ENCODE peak calls at places on chromosomes 11 and 22, in five cellular contexts. D is hepatocyte, A is HCT116, V is neural progenitor cell, U is OCI-LY7. J is an unnamed sample.

GRCh38 chr11:13970986-13971385 is 8.5 kb downstream of the SPON1 start:
- DNase-seq in D (peak; percentile 60), A (peak; percentile 24), U (peak; percentile 44), V (peak; percentile 46), J (peak; percentile 59)

GRCh38 chr11:87501388-87501787 is 463.7 kb downstream of the TMEM135 start:
- DNase-seq in V (no peak), D (no peak), A (no peak), U (no peak), J (no peak)

GRCh38 chr11:82718307-82718706 is 15.4 kb downstream of the FAM181B start:
- DNase-seq in D (peak; percentile 78), V (peak; percentile 80), A (peak; percentile 19), U (peak; percentile 41), J (peak; percentile 85)

GRCh38 chr11:94279996-94280395 is 24.4 kb upstream of the IZUMO1R start:
- DNase-seq in A (no peak), D (no peak), U (no peak), V (no peak), J (no peak)

GRCh38 chr11:67002297-67002913 is 20.5 kb upstream of the SYT12 start:
- DNase-seq in A (no peak), D (no peak), V (peak; percentile 76), U (no peak), J (peak; percentile 79)

GRCh38 chr11:35688023-35688422 is 25.4 kb downstream of the TRIM44 start:
- DNase-seq in A (no peak), V (no peak), D (no peak), U (no peak), J (no peak)

GRCh38 chr22:17919276-17920144 is 104.9 kb downstream of the MICAL3 start:
- DNase-seq in V (no peak), U (no peak), D (no peak), A (no peak), J (peak; percentile 48)

GRCh38 chr11:45021692-45022130 is 71.0 kb upstream of the TP53I11 start:
- DNase-seq in U (no peak), V (peak; percentile 63), D (peak; percentile 52), A (no peak), J (peak; percentile 70)

GRCh38 chr11:12552677-12553076 is 121.5 kb upstream of the TEAD1 start:
- DNase-seq in A (no peak), U (no peak), D (peak; percentile 39), V (no peak), J (no peak)

GRCh38 chr11:70048279-70049024 is 29.7 kb upstream of the ANO1 start:
- DNase-seq in U (no peak), V (peak; percentile 69), A (peak; percentile 55), D (peak; percentile 23), J (peak; percentile 72)

GRCh38 chr11:117814766-117815261 is 9.7 kb downstream of the FXYD2 start:
- DNase-seq in U (peak; percentile 62), A (no peak), V (peak; percentile 56), D (peak; percentile 90), J (no peak)

GRCh38 chr11:71248251-71248570 is 4.2 kb downstream of the SHANK2 start:
- DNase-seq in U (no peak), A (no peak), D (no peak), V (no peak), J (no peak)

GRCh38 chr11:23797624-23798419 is 699.0 kb upstream of the LUZP2 start:
- DNase-seq in D (no peak), A (no peak), V (no peak), U (no peak), J (no peak)

GRCh38 chr22:22487869-22488597 is 20.5 kb downstream of the ZNF280B start:
- DNase-seq in D (no peak), A (no peak), U (no peak), V (no peak), J (no peak)

GRCh38 chr22:44186737-44187136 is 6.0 kb downstream of the PARVG start:
- DNase-seq in A (no peak), U (no peak), D (no peak), V (no peak), J (no peak)

GRCh38 chr22:39130152-39130704 is 22.3 kb downstream of the CBX7 start:
- DNase-seq in D (no peak), U (no peak), V (peak; percentile 75), A (no peak), J (no peak)

GRCh38 chr11:114774599-114775365 is 96.5 kb downstream of the NXPE2 start:
- DNase-seq in D (peak; percentile 86), U (peak; percentile 40), V (peak; percentile 88), A (peak; percentile 0), J (peak; percentile 90)

GRCh38 chr11:67510023-67510345 is 2.0 kb upstream of the CDK2AP2 start:
- DNase-seq in V (no peak), A (no peak), U (no peak), D (no peak), J (no peak)

GRCh38 chr11:109435121-109435742 is 13.2 kb downstream of the C11orf87 start:
- DNase-seq in D (no peak), A (no peak), V (no peak), U (no peak), J (no peak)

GRCh38 chr22:25763239-25763777 is 21.3 kb downstream of the MYO18B start:
- DNase-seq in A (no peak), U (no peak), V (no peak), D (no peak), J (no peak)

GRCh38 chr11:33634291-33634834 is 66.3 kb downstream of the C11orf91 start:
- DNase-seq in D (no peak), A (peak; percentile 73), V (no peak), U (no peak), J (no peak)

GRCh38 chr11:36349345-36350136 is 53.5 kb downstream of the PRR5L start:
- DNase-seq in U (no peak), A (no peak), V (peak; percentile 63), D (no peak), J (no peak)

GRCh38 chr11:11211186-11211585 is 141.9 kb downstream of the CSNK2A3 start:
- DNase-seq in V (no peak), D (no peak), U (no peak), A (no peak), J (no peak)

GRCh38 chr11:62931501-62932278 is 10.5 kb upstream of the CHRM1 start:
- DNase-seq in D (no peak), A (no peak), U (no peak), V (no peak), J (no peak)

GRCh38 chr11:12280199-12280837 is 97.1 kb upstream of the PARVA start:
- DNase-seq in V (peak; percentile 14), A (no peak), U (no peak), D (no peak), J (no peak)

GRCh38 chr22:19799322-19800190 is 39.0 kb downstream of the TBX1 start:
- DNase-seq in U (no peak), V (no peak), A (no peak), D (peak; percentile 69), J (peak; percentile 40)
- TF ChIP-seq EZH2phosphoT487 in U (no peak), V (no peak), A (no peak), D (no peak), J (no peak)

GRCh38 chr22:41873391-41873790 is 40.5 kb downstream of the SREBF2 start:
- DNase-seq in D (no peak), A (no peak), V (no peak), U (no peak), J (no peak)
- TF ChIP-seq EZH2phosphoT487 in D (no peak), A (no peak), V (no peak), U (no peak), J (no peak)

GRCh38 chr22:45499746-45500145 is 2.9 kb upstream of the FBLN1 start:
- DNase-seq in U (no peak), V (no peak), D (no peak), A (no peak), J (no peak)
- TF ChIP-seq EZH2phosphoT487 in U (no peak), V (no peak), D (no peak), A (no peak), J (no peak)

GRCh38 chr22:27662359-27663030 is 139.1 kb downstream of the MN1 start:
- DNase-seq in A (no peak), V (no peak), D (peak; percentile 76), U (no peak), J (no peak)
- TF ChIP-seq EZH2phosphoT487 in A (no peak), V (no peak), D (no peak), U (no peak), J (no peak)

GRCh38 chr11:131371791-131372104 is 1.3 kb downstream of the NTM start:
- DNase-seq in D (no peak), U (no peak), A (no peak), V (no peak), J (no peak)

GRCh38 chr11:131372243-131372930 is 2.0 kb downstream of the NTM start:
- DNase-seq in U (no peak), D (no peak), V (no peak), A (no peak), J (no peak)

GRCh38 chr11:131373326-131373725 is 2.9 kb downstream of the NTM start:
- DNase-seq in D (no peak), A (no peak), V (peak; percentile 42), U (no peak), J (peak; percentile 30)

GRCh38 chr11:131370090-131370751 is at the start of gene NTM:
- DNase-seq in A (no peak), U (no peak), V (peak; percentile 52), D (peak; percentile 44), J (peak; percentile 34)

GRCh38 chr11:131370901-131371790 is 731 bp downstream of the NTM start:
- DNase-seq in A (no peak), D (no peak), V (no peak), U (no peak), J (no peak)
- TF ChIP-seq EZH2phosphoT487 in A (no peak), D (no peak), V (no peak), U (no peak), J (no peak)

DNA sequence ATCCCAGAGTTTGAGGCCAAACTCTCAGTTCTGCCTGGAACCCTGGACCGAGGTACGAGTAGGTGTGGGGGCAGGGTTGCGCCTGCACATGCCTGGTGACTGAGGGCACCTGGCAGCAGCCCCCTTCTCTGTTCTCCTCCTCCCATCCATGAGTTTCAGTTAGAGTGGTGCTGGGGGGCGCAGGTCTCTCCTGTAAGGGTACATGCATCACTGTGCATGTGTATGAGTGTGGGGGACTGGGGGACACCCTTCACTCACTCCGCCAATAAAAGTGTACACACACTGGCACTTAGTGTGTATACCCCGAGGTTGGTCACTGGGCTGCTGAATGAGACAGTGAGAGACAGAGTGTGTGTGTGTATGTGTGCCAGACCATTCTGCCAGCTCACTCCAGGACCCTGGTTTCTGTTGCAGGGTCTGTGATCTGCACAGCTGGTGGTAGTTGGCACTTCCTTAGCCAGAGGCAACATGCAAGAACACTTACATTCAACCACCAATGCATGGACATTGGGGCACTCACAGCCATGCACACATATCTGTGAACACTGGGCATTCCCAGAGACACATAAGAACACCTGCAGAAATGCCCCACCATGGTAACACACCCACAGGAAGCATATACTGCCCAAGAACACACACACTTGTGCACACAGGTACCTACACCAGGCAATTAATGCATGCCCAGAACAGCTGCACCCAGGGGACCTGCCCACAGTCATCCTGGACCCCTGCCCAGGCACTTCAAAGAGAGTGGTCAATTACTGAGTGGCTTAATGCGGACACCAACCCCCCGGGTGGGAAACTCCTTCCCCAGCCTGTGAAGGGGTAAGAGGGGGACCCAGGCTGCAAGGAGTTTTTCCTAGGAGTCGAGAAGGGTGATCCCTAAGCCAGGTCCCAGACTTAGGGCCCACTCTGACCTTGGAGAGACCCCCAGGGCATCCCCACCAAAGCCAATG is 1.2 kb upstream of the NRXN2 start:
- DNase-seq in U (no peak), D (no peak), A (no peak), V (no peak), J (no peak)
- TF ChIP-seq EZH2phosphoT487 in U (no peak), D (no peak), A (no peak), V (no peak), J (no peak)

J was measured in GM23338.